ENCODE peak calls at places on chromosomes 4 and X, in ten cellular contexts. V is NCI-H2081; Y is stimulated activated CD4-positive, alpha-beta T cell treated with anti-CD3 and anti-CD28 coated beads, Interleukin-12 subunit alpha, Interleukin-12 subunit beta, amount 100 ng/mL, for 24 hours; Q is uterus; J is activated T-helper 1 cell treated with anti-CD3 and anti-CD28 coated beads, Interleukin-2, amount 50 U/mL, for 16 hours; C is NT2/D1; U is mucosa of descending colon; P is AG20443; O is AG04450; B is Kasumi-1. Z is an unnamed sample.

GRCh38 chr4:57943672-57944071 is 833.5 kb upstream of the IGFBP7 start:
- DNase-seq in B (peak), C (no peak), P (no peak), Q (no peak), V (no peak), J (no peak), U (no peak), Y (no peak), O (no peak), Z (no peak)

GRCh38 chr4:119690871-119691270 is 62.3 kb upstream of the PDE5A start:
- DNase-seq in P (no peak), J (no peak), C (no peak), Q (no peak), B (no peak), V (no peak), U (no peak), Y (no peak), O (no peak), Z (no peak)

GRCh38 chrX:83508006-83508405 is at the start of gene POU3F4:
- DNase-seq in Q (no peak), P (peak), B (no peak), C (no peak), U (no peak), Y (no peak), J (no peak), O (no peak), V (no peak), Z (no peak)

GRCh38 chrX:101803451-101803850 is 128.4 kb downstream of the ZMAT1 start:
- DNase-seq in J (no peak), B (peak), V (no peak), U (no peak), Q (no peak), P (no peak), O (no peak), Y (no peak), C (no peak), Z (no peak)

GRCh38 chr4:124948976-124949597 is 236.6 kb upstream of the ANKRD50 start:
- DNase-seq in U (no peak), Y (no peak), B (no peak), C (no peak), O (no peak), Q (no peak), J (no peak), P (peak), V (no peak), Z (no peak)

GRCh38 chrX:110992611-110993010 is 103.4 kb upstream of the PAK3 start:
- DNase-seq in P (peak), J (peak), Q (no peak), C (peak), O (no peak), B (peak), Y (peak), V (peak), U (no peak), Z (no peak)

GRCh38 chrX:114932550-114932949 is 84.9 kb downstream of the IL13RA2 start:
- DNase-seq in Y (no peak), Q (no peak), U (no peak), B (no peak), C (no peak), V (no peak), P (no peak), J (no peak), O (no peak), Z (no peak)

GRCh38 chr4:173767650-173768049 is 237.6 kb upstream of the HAND2 start:
- DNase-seq in V (no peak), Y (no peak), O (no peak), B (no peak), C (no peak), Q (no peak), P (no peak), U (no peak), J (no peak), Z (no peak)

GRCh38 chrX:65516756-65517155 is 17.8 kb downstream of the LAS1L start:
- DNase-seq in U (no peak), B (no peak), J (no peak), C (no peak), Q (no peak), V (no peak), Y (no peak), P (no peak), O (no peak), Z (no peak)

GRCh38 chr4:6320663-6321062 is 51.0 kb downstream of the WFS1 start:
- DNase-seq in C (no peak), Q (no peak), J (no peak), Y (no peak), V (no peak), U (no peak), P (no peak), B (no peak), O (no peak), Z (no peak)

GRCh38 chrX:108064001-108064400 is 19.1 kb downstream of the VSIG1 start:
- DNase-seq in C (no peak), O (no peak), J (no peak), B (no peak), U (no peak), Q (no peak), Y (no peak), P (no peak), V (no peak), Z (no peak)

GRCh38 chr4:14168919-14169318 is 541.4 kb upstream of the BOD1L1 start:
- DNase-seq in V (peak), O (peak), Q (no peak), C (no peak), U (no peak), P (peak), Y (peak), J (no peak), B (peak), Z (no peak)

GRCh38 chr4:8775121-8775520 is 96.5 kb downstream of the HMX1 start:
- DNase-seq in Y (no peak), U (no peak), C (no peak), J (no peak), B (no peak), V (no peak), P (no peak), O (no peak), Q (no peak), Z (no peak)

Z was measured in stimulated activated effector memory CD8-positive, alpha-beta T cell treated with anti-CD3 and anti-CD28 coated beads, Interleukin-12 subunit alpha, Interleukin-12 subunit beta, amount 100 ng/mL, for 72 hours.